ENCODE peak calls at places on chromosome 3, in four cellular contexts. One of them, this sample, is unnamed.
A peak's percentile ranks its signal among the peaks of the same experiment; 100 is the strongest.

GRCh38 chr3:14007006-14007405 is 117.7 kb downstream of the CHCHD4 start:
- DNase-seq in NCI-H748 treated with DMSO at 0.1 percent for 48 hours: no peak
- DNase-seq in neural crest cell: no peak
- DNase-seq in BJ: no peak
- DNase-seq in this sample: no peak

GRCh38 chr3:27644936-27645335 is 77.2 kb downstream of the EOMES start:
- DNase-seq in neural crest cell: no peak
- DNase-seq in NCI-H748 treated with DMSO at 0.1 percent for 48 hours: no peak
- DNase-seq in BJ: no peak
- DNase-seq in this sample: no peak

GRCh38 chr3:176262071-176262470 is 935.2 kb downstream of the TBL1XR1 start:
- DNase-seq in BJ: peak; percentile 3
- DNase-seq in NCI-H748 treated with DMSO at 0.1 percent for 48 hours: no peak
- DNase-seq in neural crest cell: no peak
- DNase-seq in this sample: no peak

GRCh38 chr3:119628390-119628789 is 30.7 kb downstream of the PLA1A start:
- DNase-seq in neural crest cell: no peak
- DNase-seq in NCI-H748 treated with DMSO at 0.1 percent for 48 hours: no peak
- DNase-seq in BJ: no peak
- DNase-seq in this sample: no peak

GRCh38 chr3:131033480-131034080 is 6.9 kb downstream of the NEK11 start:
- DNase-seq in BJ: no peak
- DNase-seq in NCI-H748 treated with DMSO at 0.1 percent for 48 hours: peak; percentile 9
- DNase-seq in neural crest cell: peak; percentile 37
- DNase-seq in this sample: no peak

GRCh38 chr3:128289534-128289933 is 136.3 kb downstream of the EEFSEC start:
- DNase-seq in NCI-H748 treated with DMSO at 0.1 percent for 48 hours: no peak
- DNase-seq in neural crest cell: no peak
- DNase-seq in BJ: no peak
- DNase-seq in this sample: no peak

GRCh38 chr3:134885877-134886621 is 91.0 kb downstream of the EPHB1 start:
- DNase-seq in NCI-H748 treated with DMSO at 0.1 percent for 48 hours: no peak
- DNase-seq in neural crest cell: no peak
- DNase-seq in BJ: peak; percentile 30
- DNase-seq in this sample: no peak

GRCh38 chr3:51075221-51075775 is 309.8 kb upstream of the MANF start:
- DNase-seq in neural crest cell: no peak
- DNase-seq in NCI-H748 treated with DMSO at 0.1 percent for 48 hours: no peak
- DNase-seq in BJ: no peak
- DNase-seq in this sample: no peak

GRCh38 chr3:146308682-146309081 is 57.8 kb upstream of the PLSCR4 start:
- DNase-seq in BJ: peak; percentile 29
- DNase-seq in neural crest cell: no peak
- DNase-seq in NCI-H748 treated with DMSO at 0.1 percent for 48 hours: no peak
- DNase-seq in this sample: no peak

GRCh38 chr3:40417845-40418543 is 31.0 kb downstream of the ENTPD3 start:
- DNase-seq in BJ: no peak
- DNase-seq in neural crest cell: no peak
- DNase-seq in NCI-H748 treated with DMSO at 0.1 percent for 48 hours: no peak
- DNase-seq in this sample: no peak

GRCh38 chr3:195147649-195148121 is 123.3 kb downstream of the XXYLT1 start:
- DNase-seq in BJ: peak; percentile 47
- DNase-seq in NCI-H748 treated with DMSO at 0.1 percent for 48 hours: no peak
- DNase-seq in neural crest cell: no peak
- DNase-seq in this sample: no peak

GRCh38 chr3:10495003-10495402 is 10.4 kb downstream of the ATP2B2 start:
- DNase-seq in neural crest cell: no peak
- DNase-seq in NCI-H748 treated with DMSO at 0.1 percent for 48 hours: no peak
- DNase-seq in BJ: no peak
- DNase-seq in this sample: no peak

GRCh38 chr3:31804251-31805051 is 176.6 kb downstream of the OSBPL10 start:
- DNase-seq in BJ: no peak
- DNase-seq in neural crest cell: no peak
- DNase-seq in NCI-H748 treated with DMSO at 0.1 percent for 48 hours: no peak
- DNase-seq in this sample: no peak

GRCh38 chr3:14803101-14803980 is 15.4 kb upstream of the FGD5 start:
- DNase-seq in BJ: no peak
- DNase-seq in neural crest cell: no peak
- DNase-seq in NCI-H748 treated with DMSO at 0.1 percent for 48 hours: no peak
- DNase-seq in this sample: no peak

GRCh38 chr3:15847239-15847638 is 49.5 kb upstream of the ANKRD28 start:
- DNase-seq in NCI-H748 treated with DMSO at 0.1 percent for 48 hours: no peak
- DNase-seq in BJ: no peak
- DNase-seq in neural crest cell: no peak
- DNase-seq in this sample: no peak

GRCh38 chr3:188378786-188379185 is 224.8 kb downstream of the LPP start:
- DNase-seq in BJ: no peak
- DNase-seq in neural crest cell: no peak
- DNase-seq in NCI-H748 treated with DMSO at 0.1 percent for 48 hours: no peak
- DNase-seq in this sample: no peak

GRCh38 chr3:159775372-159775961 is 213.2 kb upstream of the IL12A start:
- DNase-seq in NCI-H748 treated with DMSO at 0.1 percent for 48 hours: peak; percentile 18
- DNase-seq in neural crest cell: no peak
- DNase-seq in BJ: peak; percentile 61
- DNase-seq in this sample: no peak

GRCh38 chr3:13057641-13058040 is 15.6 kb downstream of the IQSEC1 start:
- DNase-seq in BJ: no peak
- DNase-seq in neural crest cell: no peak
- DNase-seq in NCI-H748 treated with DMSO at 0.1 percent for 48 hours: no peak
- DNase-seq in this sample: no peak

GRCh38 chr3:157147099-157147803 is 12.7 kb downstream of the CCNL1 start:
- DNase-seq in NCI-H748 treated with DMSO at 0.1 percent for 48 hours: no peak
- DNase-seq in BJ: no peak
- DNase-seq in neural crest cell: no peak
- DNase-seq in this sample: no peak

GRCh38 chr3:185739264-185739701 is 85.6 kb downstream of the IGF2BP2 start:
- DNase-seq in NCI-H748 treated with DMSO at 0.1 percent for 48 hours: no peak
- DNase-seq in BJ: no peak
- DNase-seq in neural crest cell: no peak
- DNase-seq in this sample: no peak

GRCh38 chr3:183247190-183247589 is 5.9 kb upstream of the B3GNT5 start:
- DNase-seq in NCI-H748 treated with DMSO at 0.1 percent for 48 hours: no peak
- DNase-seq in neural crest cell: no peak
- DNase-seq in BJ: no peak
- DNase-seq in this sample: no peak

This sample was measured in D721Med.